ENCODE peak calls at places on chromosomes 4 and X, in eight cellular contexts. P is A172, N is MM.1S, S is H4, D is ureter, M is AG08395, H is SW480, K is endothelial cell. L is an unnamed sample.

GRCh38 chrX:71910526-71911022 is at the start of gene NHSL2:
- DNase-seq in P (no peak), N (peak), S (no peak), D (no peak), M (no peak), H (no peak), K (peak), L (no peak)

GRCh38 chr4:80090101-80090500 is 17.1 kb upstream of the ANTXR2 start:
- DNase-seq in P (no peak), N (no peak), S (no peak), D (no peak), M (no peak), H (no peak), K (no peak), L (no peak)

GRCh38 chrX:110418220-110418856 is 59.7 kb downstream of the RTL9 start:
- DNase-seq in P (no peak), N (peak), S (peak), D (peak), M (peak), H (no peak), K (peak), L (no peak)

GRCh38 chr4:8920289-8920965 is 48.8 kb upstream of the HMX1 start:
- DNase-seq in P (no peak), N (no peak), S (peak), D (peak), M (peak), H (no peak), K (no peak), L (no peak)

GRCh38 chrX:54695231-54695630 is 102.8 kb downstream of the ITIH6 start:
- DNase-seq in P (no peak), N (no peak), S (peak), D (no peak), M (no peak), H (no peak), K (no peak), L (no peak)

GRCh38 chrX:3526749-3527148 is 180.3 kb upstream of the MXRA5 start:
- DNase-seq in P (no peak), N (no peak), S (no peak), D (no peak), M (no peak), H (no peak), K (no peak), L (no peak)

GRCh38 chr4:153684182-153685073 is at the start of gene TLR2:
- DNase-seq in P (no peak), N (peak), S (no peak), D (peak), M (peak), H (peak), K (peak), L (no peak)

GRCh38 chr4:10587697-10588096 is 96.9 kb downstream of the CLNK start:
- DNase-seq in P (no peak), N (no peak), S (no peak), D (no peak), M (no peak), H (no peak), K (no peak), L (no peak)

GRCh38 chr4:113837397-113837796 is 75.9 kb upstream of the CAMK2D start:
- DNase-seq in P (peak), N (peak), S (peak), D (no peak), M (peak), H (peak), K (no peak), L (no peak)

GRCh38 chrX:118566359-118566758 is 70.7 kb downstream of the DOCK11 start:
- DNase-seq in P (no peak), N (no peak), S (no peak), D (no peak), M (peak), H (no peak), K (no peak), L (no peak)

GRCh38 chr4:37978509-37978908 is 18.3 kb downstream of the PTTG2 start:
- DNase-seq in P (no peak), N (no peak), S (no peak), D (no peak), M (no peak), H (no peak), K (no peak), L (no peak)

GRCh38 chrX:139932077-139932900 is 564 bp downstream of the ATP11C start:
- DNase-seq in P (no peak), N (peak), S (no peak), D (peak), M (peak), H (peak), K (peak), L (no peak)

GRCh38 chr4:155666701-155667537 is at the start of gene GUCY1A1:
- DNase-seq in P (no peak), N (peak), S (no peak), D (peak), M (peak), H (no peak), K (peak), L (peak)

GRCh38 chr4:3364634-3365314 is 72.0 kb downstream of the RGS12 start:
- DNase-seq in P (no peak), N (no peak), S (no peak), D (peak), M (no peak), H (no peak), K (no peak), L (no peak)

GRCh38 chr4:683982-684571 is 4.9 kb downstream of the SLC49A3 start:
- DNase-seq in P (peak), N (no peak), S (peak), D (peak), M (peak), H (peak), K (peak), L (no peak)

GRCh38 chr4:61556277-61556676 is 356.2 kb downstream of the ADGRL3 start:
- DNase-seq in P (no peak), N (no peak), S (no peak), D (no peak), M (no peak), H (peak), K (no peak), L (no peak)

GRCh38 chr4:102526532-102526931 is 25.4 kb downstream of the NFKB1 start:
- DNase-seq in P (no peak), N (no peak), S (no peak), D (no peak), M (no peak), H (no peak), K (no peak), L (no peak)

L was measured in NCI-H748 treated with DMSO at 0.1 percent for 48 hours.